ENCODE peak calls at places on chromosome 12, in six cellular contexts. U, W, L, N, K and D are unnamed samples.

GRCh38 chr12:66288121-66288520 is 14.2 kb upstream of the HELB start:
- DNase-seq in U (no peak), W (no peak), L (no peak), N (no peak), K (no peak), D (no peak)

GRCh38 chr12:10582704-10583103 is 30.7 kb downstream of the MAGOHB start:
- DNase-seq in U (no peak), W (no peak), L (no peak), N (no peak), K (no peak), D (no peak)

GRCh38 chr12:108367436-108367835 is 28.3 kb upstream of the CMKLR1 start:
- DNase-seq in U (no peak), W (peak), L (no peak), N (no peak), K (peak), D (no peak)

GRCh38 chr12:26721800-26722199 is 111.2 kb downstream of the ITPR2 start:
- DNase-seq in U (no peak), W (no peak), L (no peak), N (no peak), K (no peak), D (peak)

GRCh38 chr12:4282103-4282891 is 8.7 kb downstream of the CCND2 start:
- DNase-seq in U (no peak), W (no peak), L (no peak), N (no peak), K (no peak), D (no peak)

GRCh38 chr12:2035421-2036080 is 17.2 kb upstream of the CACNA1C start:
- DNase-seq in U (no peak), W (no peak), L (no peak), N (no peak), K (no peak), D (no peak)

GRCh38 chr12:26554332-26554731 is 278.7 kb downstream of the ITPR2 start:
- DNase-seq in U (no peak), W (no peak), L (no peak), N (no peak), K (no peak), D (no peak)

GRCh38 chr12:47896022-47896421 is 8.8 kb downstream of the VDR start:
- DNase-seq in U (no peak), W (no peak), L (no peak), N (no peak), K (no peak), D (no peak)

GRCh38 chr12:22409071-22409951 is 74.8 kb upstream of the ST8SIA1 start:
- DNase-seq in U (no peak), W (no peak), L (no peak), N (no peak), K (no peak), D (no peak)

GRCh38 chr12:4441355-4442330 is 4.0 kb downstream of the FGF6 start:
- DNase-seq in U (no peak), W (no peak), L (no peak), N (no peak), K (peak), D (no peak)

GRCh38 chr12:124862768-124863408 is 776 bp downstream of the SCARB1 start:
- DNase-seq in U (no peak), W (no peak), L (no peak), N (no peak), K (no peak), D (no peak)

GRCh38 chr12:95646781-95647184 is 95.5 kb upstream of the USP44 start:
- DNase-seq in U (no peak), W (no peak), L (no peak), N (no peak), K (peak), D (no peak)